ENCODE peak calls at places on chromosome 2, in five cellular contexts. M is GM04504, K is HTR-8/SVneo, C is activated T-helper 1 cell treated with Interleukin-2 at 50 U/mL for 16 hours, V is AG04449. W is an unnamed sample.
A peak's percentile ranks its signal among the peaks of the same experiment; 100 is the strongest.

GRCh38 chr2:127581516-127582490 is 46.3 kb downstream of the MYO7B start:
- DNase-seq in M (no peak), K (no peak), C (no peak), V (no peak), W (no peak)

GRCh38 chr2:113406114-113406513 is 31.4 kb upstream of the ZNG1B start:
- DNase-seq in M (no peak), K (no peak), C (no peak), V (no peak), W (no peak)

GRCh38 chr2:182616471-182617393 is 99.3 kb upstream of the DNAJC10 start:
- DNase-seq in M (peak; percentile 94), K (peak; percentile 32), C (no peak), V (peak; percentile 82), W (peak; percentile 49)

GRCh38 chr2:169189123-169189522 is 119.8 kb downstream of the DHRS9 start:
- DNase-seq in M (no peak), K (no peak), C (no peak), V (no peak), W (no peak)

GRCh38 chr2:22843919-22844537 is 541.0 kb upstream of the KLHL29 start:
- DNase-seq in M (no peak), K (no peak), C (no peak), V (no peak), W (no peak)

GRCh38 chr2:1674766-1675397 is 69.4 kb downstream of the PXDN start:
- DNase-seq in M (no peak), K (no peak), C (no peak), V (no peak), W (no peak)

GRCh38 chr2:236177604-236177966 is 9.4 kb upstream of the GBX2 start:
- DNase-seq in M (no peak), K (no peak), C (no peak), V (no peak), W (no peak)

GRCh38 chr2:212548459-212548815 is 9.8 kb upstream of the ERBB4 start:
- DNase-seq in M (peak; percentile 16), K (no peak), C (no peak), V (no peak), W (no peak)

GRCh38 chr2:110116033-110116710 is 550 bp upstream of the MALL start:
- DNase-seq in M (peak; percentile 60), K (no peak), C (no peak), V (no peak), W (no peak)

GRCh38 chr2:2147024-2147900 is 183.8 kb downstream of the MYT1L start:
- DNase-seq in M (no peak), K (no peak), C (no peak), V (no peak), W (no peak)

GRCh38 chr2:177239934-177240600 is 24.5 kb downstream of the NFE2L2 start:
- DNase-seq in M (peak; percentile 35), K (peak; percentile 35), C (no peak), V (no peak), W (no peak)

GRCh38 chr2:198178766-198179165 is 374.4 kb downstream of the PLCL1 start:
- DNase-seq in M (no peak), K (no peak), C (no peak), V (no peak), W (no peak)

GRCh38 chr2:50514881-50515280 is 517.1 kb downstream of the NRXN1 start:
- DNase-seq in M (no peak), K (no peak), C (no peak), V (no peak), W (no peak)

GRCh38 chr2:64296695-64297346 is 152.6 kb upstream of the PELI1 start:
- DNase-seq in M (no peak), K (no peak), C (no peak), V (no peak), W (no peak)

GRCh38 chr2:222451270-222451674 is 26.9 kb downstream of the SGPP2 start:
- DNase-seq in M (peak; percentile 13), K (no peak), C (no peak), V (no peak), W (no peak)

GRCh38 chr2:207930747-207931146 is 94.6 kb downstream of the PLEKHM3 start:
- DNase-seq in M (no peak), K (no peak), C (no peak), V (no peak), W (no peak)

GRCh38 chr2:233141888-233142287 is 81.7 kb downstream of the INPP5D start:
- DNase-seq in M (no peak), K (no peak), C (no peak), V (no peak), W (no peak)

GRCh38 chr2:228532233-228532632 is 350.7 kb upstream of the SPHKAP start:
- DNase-seq in M (no peak), K (no peak), C (no peak), V (no peak), W (no peak)

GRCh38 chr2:86199834-86200177 is 549 bp downstream of the MRPL35 start:
- DNase-seq in M (no peak), K (no peak), C (no peak), V (no peak), W (no peak)

GRCh38 chr2:177572236-177572671 is 179.7 kb downstream of the AGPS start:
- DNase-seq in M (no peak), K (no peak), C (no peak), V (no peak), W (no peak)

GRCh38 chr2:164784376-164784775 is 57.2 kb downstream of the COBLL1 start:
- DNase-seq in M (no peak), K (no peak), C (no peak), V (no peak), W (no peak)

GRCh38 chr2:20195431-20195830 is 29.5 kb downstream of the SDC1 start:
- DNase-seq in M (no peak), K (no peak), C (no peak), V (no peak), W (no peak)

GRCh38 chr2:236967499-236967783 is 118.2 kb upstream of the COPS8 start:
- DNase-seq in M (no peak), K (no peak), C (no peak), V (no peak), W (no peak)

GRCh38 chr2:230794472-230794871 is 70.3 kb upstream of the ITM2C start:
- DNase-seq in M (no peak), K (no peak), C (no peak), V (no peak), W (no peak)

GRCh38 chr2:677056-677949 is at the start of gene TMEM18:
- DNase-seq in M (peak; percentile 98), K (peak; percentile 97), C (no peak), V (peak; percentile 97), W (peak; percentile 99)

GRCh38 chr2:206443735-206444527 is 599 bp downstream of the ADAM23 start:
- DNase-seq in M (peak; percentile 4), K (peak; percentile 21), C (no peak), V (no peak), W (no peak)

GRCh38 chr2:240983361-240983995 is 14.9 kb upstream of the SNED1 start:
- DNase-seq in M (no peak), K (no peak), C (peak; percentile 26), V (no peak), W (no peak)

GRCh38 chr2:235860111-235860510 is 308.1 kb downstream of the GBX2 start:
- DNase-seq in M (no peak), K (no peak), C (no peak), V (no peak), W (no peak)